ENCODE peak calls at places on chromosomes 12 and 14, in four cellular contexts. T is coronary artery, E is left ventricle myocardium inferior, B is fibroblast of the aortic adventitia. V is an unnamed sample.

GRCh38 chr12:75130811-75131210 is 78.8 kb downstream of the KCNC2 start:
- DNase-seq in T (no peak), E (no peak), B (no peak), V (no peak)

GRCh38 chr12:24931666-24932405 is 17.1 kb downstream of the BCAT1 start:
- DNase-seq in B (peak; percentile 22), E (no peak), T (no peak), V (no peak)

GRCh38 chr14:75283162-75283883 is 4.7 kb downstream of the FOS start:
- DNase-seq in E (no peak), T (no peak), B (peak; percentile 74), V (no peak)

GRCh38 chr14:68404652-68405183 is 388.1 kb downstream of the ZFP36L1 start:
- DNase-seq in B (no peak), E (no peak), T (no peak), V (no peak)

GRCh38 chr12:68454855-68455254 is 122.7 kb upstream of the MDM1 start:
- DNase-seq in T (no peak), B (no peak), E (no peak), V (no peak)

GRCh38 chr14:21278632-21279031 is 1.3 kb upstream of the RPGRIP1 start:
- DNase-seq in E (no peak), B (no peak), T (no peak), V (no peak)

GRCh38 chr12:125172231-125172850 is 107.1 kb downstream of the AACS start:
- DNase-seq in T (no peak), E (no peak), B (no peak), V (no peak)

GRCh38 chr12:70553391-70553859 is 83.8 kb downstream of the PTPRB start:
- DNase-seq in E (no peak), T (no peak), B (peak; percentile 90), V (no peak)

GRCh38 chr14:47675239-47675488 is 241 bp downstream of the MDGA2 start:
- DNase-seq in E (no peak), T (no peak), B (no peak), V (no peak)

GRCh38 chr14:50773632-50774541 is 57.1 kb downstream of the NIN start:
- DNase-seq in B (peak; percentile 41), T (no peak), E (no peak), V (no peak)

GRCh38 chr12:10701226-10701681 is 21.9 kb downstream of the YBX3 start:
- DNase-seq in B (no peak), E (no peak), T (no peak), V (no peak)

GRCh38 chr12:6072302-6072752 is 52.1 kb downstream of the VWF start:
- DNase-seq in E (no peak), B (peak; percentile 81), T (no peak), V (no peak)
- TF ChIP-seq CTCF in E (peak; percentile 39), B (peak; percentile 46), T (no peak), V (no peak)

DNA sequence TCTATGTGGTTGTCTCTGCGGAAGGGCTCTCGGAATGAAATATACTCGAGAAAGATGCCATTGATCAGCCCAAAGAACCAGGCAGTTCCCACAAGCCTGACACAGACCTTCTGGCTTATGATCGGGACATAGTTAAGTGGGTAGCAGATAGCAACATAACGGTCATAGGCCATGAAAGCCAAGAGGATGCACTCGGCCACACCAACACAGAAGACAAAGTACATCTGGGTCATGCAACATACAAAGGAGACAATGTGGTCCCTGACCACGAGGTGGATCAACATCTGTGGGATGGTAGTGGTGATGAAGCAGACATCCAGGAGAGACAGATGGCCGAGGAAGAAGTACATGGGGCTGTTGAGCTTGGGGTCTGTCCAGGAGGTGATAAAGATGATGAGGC is 326 bp downstream of the OR10AD1 start:
- DNase-seq in B (no peak), E (no peak), T (no peak), V (no peak)
- H3K4me3 ChIP-seq in B (no peak overlapping the region), E (no peak overlapping the region), T (no peak overlapping the region), V (no peak overlapping the region)

GRCh38 chr12:102542816-102543448 is 62.6 kb upstream of the IGF1 start:
- DNase-seq in T (no peak), B (no peak), E (peak; percentile 47), V (no peak)

GRCh38 chr12:102543931-102544485 is 63.6 kb upstream of the IGF1 start:
- DNase-seq in E (no peak), T (no peak), B (no peak), V (no peak)

GRCh38 chr12:102540856-102541385 is 60.6 kb upstream of the IGF1 start:
- DNase-seq in E (no peak), T (no peak), B (no peak), V (no peak)

GRCh38 chr12:102539651-102540553 is 59.5 kb upstream of the IGF1 start:
- DNase-seq in T (no peak), B (peak; percentile 24), E (no peak), V (no peak)

GRCh38 chr12:102543494-102543893 is 63.1 kb upstream of the IGF1 start:
- DNase-seq in E (no peak), T (no peak), B (no peak), V (no peak)
- TF ChIP-seq CTCF in E (no peak), T (no peak), B (no peak), V (peak; percentile 49)

GRCh38 chr14:28057286-28058011 is 709.1 kb upstream of the FOXG1 start:
- DNase-seq in T (no peak), B (peak; percentile 1), E (no peak), V (no peak)
- H3K4me3 ChIP-seq in T (peak overlapping the region; percentile 62), B (peak overlapping the region; percentile 39), E (peak overlapping the region; percentile 48), V (no peak overlapping the region)

DNA sequence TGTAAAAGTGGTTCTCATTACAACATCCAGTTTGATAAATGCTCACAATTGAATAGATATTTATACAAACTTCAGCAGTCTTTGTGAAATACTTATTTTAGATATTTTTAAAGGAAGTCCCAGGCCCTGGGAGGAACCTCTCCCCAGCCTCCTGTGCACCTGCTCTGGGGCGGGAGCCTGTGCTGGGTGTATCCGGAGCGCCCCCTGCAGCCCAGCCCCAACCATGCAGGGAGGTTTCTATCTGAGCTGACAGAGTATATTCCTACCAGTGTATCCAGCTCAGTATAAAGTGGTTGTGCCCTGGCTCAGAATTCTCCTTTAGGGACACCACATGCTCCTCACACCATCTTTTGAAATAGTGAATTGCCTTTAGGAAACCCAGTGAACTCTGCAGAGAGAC is 851.8 kb downstream of the TMEM121 start:
- DNase-seq in B (no peak), T (no peak), E (no peak), V (no peak)
- TF ChIP-seq CTCF in B (no peak), T (no peak), E (no peak), V (peak; percentile 78)

GRCh38 chr12:64390275-64390851 is at the start of gene C12orf56:
- DNase-seq in E (no peak), T (no peak), B (peak; percentile 16), V (no peak)
- H3K4me3 ChIP-seq in E (peak within 1 kb of the TSS; percentile 60), T (peak within 1 kb of the TSS; percentile 73), B (peak within 1 kb of the TSS; percentile 58), V (no peak within 1 kb of the TSS)

DNA sequence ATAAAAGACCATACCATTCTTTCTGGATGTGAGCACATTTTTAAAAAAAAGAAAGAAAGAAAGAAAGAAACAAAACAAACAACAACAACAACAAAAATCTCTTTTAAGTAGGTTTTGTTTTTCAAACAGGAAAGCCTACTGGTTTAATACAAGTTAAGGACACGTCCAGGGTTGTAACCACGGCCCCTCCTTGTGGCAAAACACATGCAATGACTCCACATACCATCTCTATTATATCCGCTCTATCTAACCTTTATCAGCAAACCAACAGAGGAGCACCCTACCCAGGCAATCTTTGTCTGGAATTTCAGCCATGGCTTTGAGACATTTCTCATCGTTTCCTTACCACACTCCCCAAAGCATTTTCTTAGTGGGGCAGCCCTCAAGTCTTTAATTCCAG is 360.5 kb upstream of the TMPO start:
- DNase-seq in T (no peak), E (no peak), B (no peak), V (no peak)
- TF ChIP-seq CTCF in T (no peak), E (peak; percentile 54), B (no peak), V (no peak)

GRCh38 chr12:48965447-48965846 is 6.1 kb downstream of the WNT10B start:
- DNase-seq in B (peak; percentile 52), E (no peak), T (no peak), V (no peak)
- H3K4me3 ChIP-seq in B (no peak overlapping the region), E (no peak overlapping the region), T (no peak overlapping the region), V (no peak overlapping the region)

DNA sequence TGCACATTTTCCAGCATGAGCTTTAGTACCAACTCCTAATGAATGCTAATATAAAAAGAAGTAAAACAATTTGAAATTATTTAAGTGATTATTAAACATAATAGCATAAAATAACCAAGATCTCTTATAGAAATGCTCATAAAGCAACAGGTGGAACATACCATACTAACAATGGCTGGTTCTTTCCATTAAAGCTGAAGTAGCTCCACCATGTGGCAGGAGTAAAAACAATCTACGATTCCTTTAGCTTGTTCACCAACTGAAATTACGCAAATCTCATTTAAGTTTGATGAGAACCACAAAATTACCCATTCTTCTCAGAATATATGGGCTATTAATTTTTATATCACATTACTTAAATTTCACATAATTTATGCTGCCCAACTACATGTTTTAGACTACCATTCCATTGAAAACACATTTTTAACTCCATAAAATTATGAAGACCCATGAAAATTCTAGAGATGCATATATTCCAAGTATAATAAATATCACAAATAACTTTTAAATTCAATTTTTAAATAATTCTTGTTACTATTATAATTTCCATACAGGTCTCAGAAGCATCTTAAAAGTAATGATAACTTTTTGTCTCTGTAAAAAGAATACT is 213.6 kb downstream of the DAD1 start:
- DNase-seq in T (no peak), B (peak; percentile 73), E (no peak), V (no peak)
- TF ChIP-seq CTCF in T (peak; percentile 19), B (peak; percentile 59), E (peak; percentile 72), V (peak; percentile 56)

V was measured in GM12864.